ENCODE peak calls at places on chromosome 4, in ten cellular contexts. R is CD8-positive, alpha-beta T cell; W is type B pancreatic cell; B is T47D; O is amniotic stem cell; K is RWPE1; P is AG08396; S is naive B cell; L is colonic mucosa; G is heart left ventricle. V is an unnamed sample.
A peak's percentile ranks its signal among the peaks of the same experiment; 100 is the strongest.

GRCh38 chr4:113445286-113445685 is 316.3 kb downstream of the CAMK2D start:
- DNase-seq in G (peak; percentile 59), L (peak; percentile 24), K (peak; percentile 36), S (no peak), O (peak; percentile 45), R (no peak), P (peak; percentile 41), W (no peak), B (no peak), V (no peak)

GRCh38 chr4:55382515-55383003 is 13.2 kb upstream of the TMEM165 start:
- DNase-seq in G (no peak), B (no peak), L (no peak), P (no peak), K (no peak), S (no peak), W (no peak), R (no peak), O (no peak), V (no peak)

GRCh38 chr4:55125763-55126541 is 557 bp upstream of the KDR start:
- DNase-seq in O (no peak), K (no peak), S (no peak), W (no peak), B (no peak), G (no peak), P (no peak), R (no peak), L (no peak), V (no peak)

GRCh38 chr4:823761-824460 is 2.0 kb downstream of the CPLX1 start:
- DNase-seq in K (no peak), W (no peak), G (no peak), P (no peak), R (no peak), B (no peak), O (no peak), L (no peak), S (no peak), V (no peak)

GRCh38 chr4:140249351-140249750 is 95.4 kb upstream of the MAML3 start:
- DNase-seq in W (no peak), P (no peak), L (no peak), K (no peak), B (no peak), R (no peak), G (no peak), O (no peak), S (peak; percentile 33), V (no peak)

GRCh38 chr4:76197971-76198410 is 15.6 kb downstream of the SCARB2 start:
- DNase-seq in L (no peak), O (peak; percentile 25), R (no peak), S (no peak), P (no peak), K (no peak), G (peak; percentile 73), B (no peak), W (no peak), V (no peak)

GRCh38 chr4:76569695-76570094 is 134.7 kb downstream of the SHROOM3 start:
- DNase-seq in W (no peak), S (no peak), B (no peak), R (no peak), P (no peak), O (no peak), K (no peak), L (no peak), G (no peak), V (no peak)

GRCh38 chr4:113885291-113885690 is 94.2 kb downstream of the ARSJ start:
- DNase-seq in P (no peak), R (no peak), G (no peak), W (no peak), L (no peak), S (no peak), O (no peak), B (no peak), K (no peak), V (no peak)

GRCh38 chr4:4477796-4478195 is 64.1 kb downstream of the STX18 start:
- DNase-seq in S (no peak), K (no peak), L (no peak), B (no peak), R (no peak), O (no peak), W (no peak), G (no peak), P (no peak), V (no peak)

GRCh38 chr4:84750260-84750955 is 167.5 kb downstream of the CDS1 start:
- DNase-seq in W (no peak), S (peak; percentile 4), L (no peak), B (peak; percentile 17), K (peak; percentile 39), R (no peak), P (peak; percentile 48), O (peak; percentile 20), G (no peak), V (no peak)

GRCh38 chr4:24544208-24544607 is 40.1 kb downstream of the DHX15 start:
- DNase-seq in S (no peak), P (no peak), O (no peak), G (no peak), W (no peak), B (no peak), K (no peak), R (no peak), L (no peak), V (no peak)

GRCh38 chr4:145939241-145939640 is 618 bp upstream of the ZNF827 start:
- DNase-seq in B (no peak), L (no peak), W (no peak), G (no peak), O (no peak), P (no peak), K (no peak), S (no peak), R (no peak), V (no peak)

GRCh38 chr4:95761871-95762270 is 78.0 kb upstream of the PDHA2 start:
- DNase-seq in W (no peak), G (no peak), B (no peak), P (no peak), K (peak; percentile 1), S (no peak), L (no peak), R (no peak), O (no peak), V (no peak)

GRCh38 chr4:114384629-114385028 is 214.0 kb upstream of the UGT8 start:
- DNase-seq in K (no peak), O (peak; percentile 43), P (no peak), G (no peak), W (no peak), S (no peak), B (no peak), L (no peak), R (no peak), V (no peak)

GRCh38 chr4:96315815-96316214 is 475.9 kb downstream of the PDHA2 start:
- DNase-seq in W (no peak), O (no peak), S (no peak), B (no peak), P (no peak), R (no peak), G (no peak), L (no peak), K (no peak), V (no peak)

GRCh38 chr4:78293841-78294301 is 236.7 kb downstream of the FRAS1 start:
- DNase-seq in O (peak; percentile 49), B (no peak), L (no peak), P (peak; percentile 42), W (no peak), G (no peak), K (peak; percentile 6), R (no peak), S (no peak), V (no peak)

GRCh38 chr4:84171871-84172270 is 327.2 kb downstream of the NKX6-1 start:
- DNase-seq in W (no peak), G (no peak), S (no peak), B (no peak), P (no peak), K (peak; percentile 61), O (no peak), R (no peak), L (no peak), V (no peak)

GRCh38 chr4:77538574-77539157 is 67.0 kb upstream of the CXCL13 start:
- DNase-seq in R (no peak), B (no peak), P (no peak), W (no peak), L (peak; percentile 51), O (no peak), S (no peak), G (no peak), K (peak; percentile 46), V (no peak)

GRCh38 chr4:184417802-184418511 is 56.4 kb downstream of the IRF2 start:
- DNase-seq in W (no peak), G (no peak), P (peak; percentile 78), O (peak; percentile 59), R (no peak), B (no peak), S (no peak), K (peak; percentile 96), L (no peak), V (peak; percentile 19)

GRCh38 chr4:55635760-55636621 is at the start of gene NMU:
- DNase-seq in R (no peak), O (no peak), W (peak; percentile 72), L (peak; percentile 57), B (peak; percentile 72), G (no peak), K (peak; percentile 56), P (peak; percentile 38), S (peak; percentile 1), V (no peak)

GRCh38 chr4:124433500-124433899 is 279.0 kb downstream of the ANKRD50 start:
- DNase-seq in W (no peak), B (no peak), G (no peak), L (no peak), S (no peak), R (no peak), P (no peak), K (no peak), O (no peak), V (no peak)

GRCh38 chr4:47213539-47213938 is 182.2 kb downstream of the GABRB1 start:
- DNase-seq in K (no peak), L (no peak), G (no peak), O (no peak), W (no peak), B (no peak), R (no peak), P (no peak), S (no peak), V (no peak)